ENCODE peak calls at places on chromosomes 5 and 9, in eight cellular contexts. One of them, this sample, is unnamed.
A peak's percentile ranks its signal among the peaks of the same experiment; 100 is the strongest.

GRCh38 chr9:106962615-106963363 is 99.8 kb downstream of the ZNF462 start:
- DNase-seq in fibroblast of lung: peak; percentile 64
- DNase-seq in IMR-90: no peak
- DNase-seq in fibroblast of the aortic adventitia: peak; percentile 34
- DNase-seq in CD8-positive, alpha-beta T cell: no peak
- DNase-seq in left lung: no peak
- DNase-seq in HTR-8/SVneo: no peak
- DNase-seq in left cardiac atrium: peak; percentile 41
- DNase-seq in this sample: no peak

GRCh38 chr5:178068293-178068692 is 45.0 kb upstream of the N4BP3 start:
- DNase-seq in left lung: no peak
- DNase-seq in left cardiac atrium: no peak
- DNase-seq in CD8-positive, alpha-beta T cell: no peak
- DNase-seq in HTR-8/SVneo: no peak
- DNase-seq in fibroblast of lung: no peak
- DNase-seq in IMR-90: no peak
- DNase-seq in fibroblast of the aortic adventitia: no peak
- DNase-seq in this sample: no peak

GRCh38 chr9:35748239-35748857 is 680 bp downstream of the GBA2 start:
- DNase-seq in fibroblast of lung: no peak
- DNase-seq in left cardiac atrium: no peak
- DNase-seq in IMR-90: no peak
- DNase-seq in left lung: no peak
- DNase-seq in CD8-positive, alpha-beta T cell: no peak
- DNase-seq in HTR-8/SVneo: no peak
- DNase-seq in fibroblast of the aortic adventitia: peak; percentile 15
- DNase-seq in this sample: no peak

GRCh38 chr9:132673355-132673754 is 3.1 kb downstream of the GTF3C4 start:
- DNase-seq in fibroblast of lung: peak; percentile 61
- DNase-seq in left cardiac atrium: no peak
- DNase-seq in fibroblast of the aortic adventitia: peak; percentile 59
- DNase-seq in IMR-90: peak; percentile 43
- DNase-seq in left lung: no peak
- DNase-seq in HTR-8/SVneo: peak; percentile 37
- DNase-seq in CD8-positive, alpha-beta T cell: no peak
- DNase-seq in this sample: peak; percentile 37

GRCh38 chr5:98805070-98805469 is 31.6 kb downstream of the RGMB start:
- DNase-seq in left cardiac atrium: no peak
- DNase-seq in CD8-positive, alpha-beta T cell: no peak
- DNase-seq in fibroblast of lung: no peak
- DNase-seq in IMR-90: no peak
- DNase-seq in HTR-8/SVneo: no peak
- DNase-seq in left lung: no peak
- DNase-seq in fibroblast of the aortic adventitia: no peak
- DNase-seq in this sample: no peak

GRCh38 chr5:131538177-131538593 is 96.8 kb downstream of the RAPGEF6 start:
- DNase-seq in IMR-90: peak; percentile 83
- DNase-seq in fibroblast of lung: peak; percentile 44
- DNase-seq in CD8-positive, alpha-beta T cell: no peak
- DNase-seq in HTR-8/SVneo: no peak
- DNase-seq in left lung: no peak
- DNase-seq in fibroblast of the aortic adventitia: peak; percentile 61
- DNase-seq in left cardiac atrium: no peak
- DNase-seq in this sample: no peak

GRCh38 chr5:118553662-118554061 is 434.7 kb downstream of the DTWD2 start:
- DNase-seq in CD8-positive, alpha-beta T cell: no peak
- DNase-seq in fibroblast of lung: peak; percentile 90
- DNase-seq in IMR-90: peak; percentile 12
- DNase-seq in HTR-8/SVneo: no peak
- DNase-seq in left cardiac atrium: peak; percentile 70
- DNase-seq in left lung: peak; percentile 56
- DNase-seq in fibroblast of the aortic adventitia: peak; percentile 79
- DNase-seq in this sample: no peak

GRCh38 chr9:89807682-89808075 is 202.9 kb downstream of the GADD45G start:
- DNase-seq in left cardiac atrium: no peak
- DNase-seq in fibroblast of lung: no peak
- DNase-seq in CD8-positive, alpha-beta T cell: no peak
- DNase-seq in HTR-8/SVneo: no peak
- DNase-seq in left lung: no peak
- DNase-seq in IMR-90: no peak
- DNase-seq in fibroblast of the aortic adventitia: no peak
- DNase-seq in this sample: no peak

GRCh38 chr5:133438487-133438886 is 173.9 kb downstream of the FSTL4 start:
- DNase-seq in HTR-8/SVneo: no peak
- DNase-seq in left cardiac atrium: no peak
- DNase-seq in IMR-90: no peak
- DNase-seq in CD8-positive, alpha-beta T cell: no peak
- DNase-seq in fibroblast of the aortic adventitia: no peak
- DNase-seq in fibroblast of lung: no peak
- DNase-seq in left lung: no peak
- DNase-seq in this sample: no peak

GRCh38 chr5:80569961-80570786 is at the start of gene ANKRD34B:
- DNase-seq in left lung: no peak
- DNase-seq in fibroblast of lung: peak; percentile 24
- DNase-seq in fibroblast of the aortic adventitia: no peak
- DNase-seq in CD8-positive, alpha-beta T cell: no peak
- DNase-seq in IMR-90: no peak
- DNase-seq in left cardiac atrium: no peak
- DNase-seq in HTR-8/SVneo: peak; percentile 31
- DNase-seq in this sample: no peak

GRCh38 chr9:4280605-4281004 is 19.3 kb downstream of the GLIS3 start:
- DNase-seq in left cardiac atrium: no peak
- DNase-seq in IMR-90: no peak
- DNase-seq in CD8-positive, alpha-beta T cell: no peak
- DNase-seq in HTR-8/SVneo: no peak
- DNase-seq in fibroblast of lung: no peak
- DNase-seq in fibroblast of the aortic adventitia: no peak
- DNase-seq in left lung: no peak
- DNase-seq in this sample: no peak

GRCh38 chr9:19161257-19162025 is 34.1 kb upstream of the PLIN2 start:
- DNase-seq in fibroblast of the aortic adventitia: peak; percentile 95
- DNase-seq in IMR-90: peak; percentile 99
- DNase-seq in CD8-positive, alpha-beta T cell: no peak
- DNase-seq in fibroblast of lung: peak; percentile 94
- DNase-seq in left lung: peak; percentile 64
- DNase-seq in HTR-8/SVneo: peak; percentile 67
- DNase-seq in left cardiac atrium: no peak
- DNase-seq in this sample: peak; percentile 28

GRCh38 chr9:137138701-137139467 is at the start of gene GRIN1:
- DNase-seq in left lung: no peak
- DNase-seq in IMR-90: no peak
- DNase-seq in CD8-positive, alpha-beta T cell: peak; percentile 7
- DNase-seq in fibroblast of the aortic adventitia: peak; percentile 15
- DNase-seq in left cardiac atrium: peak; percentile 52
- DNase-seq in fibroblast of lung: no peak
- DNase-seq in HTR-8/SVneo: no peak
- DNase-seq in this sample: no peak

This sample was measured in SW 1271.